ENCODE peak calls at places on chromosomes 16 and 17, in ten cellular contexts. P is uterus, A is pancreas, K is GM20000, T is H9, E is GM13977, Y is heart right ventricle, U is HFFc6, D is SK-N-SH, X is omental fat pad. J is an unnamed sample.

GRCh38 chr16:7057458-7057857 is 275.2 kb upstream of the RBFOX1 start:
- DNase-seq in P (no peak), A (no peak), K (no peak), T (no peak), E (no peak), Y (no peak), U (no peak), D (no peak), X (no peak), J (no peak)

GRCh38 chr16:19859603-19860002 is 25.0 kb downstream of the GPRC5B start:
- DNase-seq in P (no peak), A (no peak), K (no peak), T (no peak), E (no peak), Y (no peak), U (no peak), D (no peak), X (no peak), J (no peak)

GRCh38 chr16:30893082-30893743 is 664 bp downstream of the BCL7C start:
- DNase-seq in P (no peak), A (peak), K (no peak), T (no peak), E (peak), Y (no peak), U (no peak), D (peak), X (no peak), J (peak)

GRCh38 chr16:3256146-3256875 is at the start of gene MEFV:
- DNase-seq in P (no peak), A (no peak), K (no peak), T (no peak), E (no peak), Y (no peak), U (no peak), D (no peak), X (no peak), J (no peak)

GRCh38 chr16:11098601-11099377 is 154.4 kb downstream of the CLEC16A start:
- DNase-seq in P (no peak), A (no peak), K (no peak), T (no peak), E (no peak), Y (no peak), U (no peak), D (no peak), X (no peak), J (no peak)

GRCh38 chr16:31120129-31120528 is 2.7 kb downstream of the KAT8 start:
- DNase-seq in P (no peak), A (peak), K (no peak), T (no peak), E (no peak), Y (no peak), U (no peak), D (no peak), X (no peak), J (no peak)

GRCh38 chr16:55029509-55029908 is 98.8 kb downstream of the IRX5 start:
- DNase-seq in P (no peak), A (no peak), K (no peak), T (no peak), E (no peak), Y (no peak), U (no peak), D (no peak), X (no peak), J (no peak)

GRCh38 chr17:66379539-66379938 is 77.1 kb downstream of the PRKCA start:
- DNase-seq in P (no peak), A (no peak), K (no peak), T (no peak), E (no peak), Y (no peak), U (no peak), D (no peak), X (no peak), J (no peak)

GRCh38 chr17:10757067-10757466 is 27.2 kb upstream of the TMEM220 start:
- DNase-seq in P (no peak), A (peak), K (no peak), T (no peak), E (no peak), Y (no peak), U (no peak), D (peak), X (no peak), J (no peak)

GRCh38 chr16:58506241-58507194 is 6.6 kb downstream of the NDRG4 start:
- DNase-seq in P (no peak), A (no peak), K (no peak), T (peak), E (no peak), Y (no peak), U (no peak), D (peak), X (no peak), J (peak)

DNA sequence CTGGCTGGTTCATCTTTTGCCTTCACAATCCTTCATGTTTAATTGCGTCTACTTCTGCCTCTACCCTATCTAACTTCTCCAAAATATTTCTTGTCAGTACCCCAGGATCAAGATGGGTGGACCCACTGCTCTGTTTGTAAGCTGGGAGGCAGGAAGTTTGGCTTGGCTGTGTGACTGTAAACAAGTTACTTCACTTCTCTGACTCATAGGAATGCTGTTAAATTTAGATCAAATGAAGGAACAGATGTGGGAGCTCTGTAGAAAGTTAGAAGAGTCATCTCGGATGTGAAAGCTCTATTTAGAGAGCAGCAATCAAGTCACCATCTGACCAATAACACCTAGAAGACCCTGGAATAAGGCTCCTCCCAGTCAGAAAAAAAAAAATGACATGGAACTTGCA is 55.2 kb upstream of the MRTFB start:
- DNase-seq in P (peak), A (no peak), K (no peak), T (no peak), E (no peak), Y (no peak), U (peak), D (no peak), X (no peak), J (no peak)
- TF ChIP-seq CTCF in P (no peak), A (no peak), K (no peak), T (no peak), E (no peak), Y (no peak), U (peak), D (no peak), X (no peak), J (no peak)

GRCh38 chr16:51374346-51374745 is 223.3 kb upstream of the SALL1 start:
- DNase-seq in P (no peak), A (no peak), K (no peak), T (no peak), E (no peak), Y (no peak), U (peak), D (no peak), X (no peak), J (no peak)
- TF ChIP-seq CTCF in P (no peak), A (no peak), K (no peak), T (no peak), E (no peak), Y (no peak), U (peak), D (no peak), X (no peak), J (no peak)

GRCh38 chr17:76697702-76698465 is 12.9 kb downstream of the MXRA7 start:
- DNase-seq in P (no peak), A (no peak), K (no peak), T (no peak), E (no peak), Y (no peak), U (no peak), D (peak), X (no peak), J (no peak)

GRCh38 chr17:76696763-76697701 is 13.7 kb downstream of the MXRA7 start:
- DNase-seq in P (no peak), A (no peak), K (peak), T (no peak), E (peak), Y (peak), U (no peak), D (no peak), X (no peak), J (no peak)

GRCh38 chr17:76691379-76692191 is 19.2 kb downstream of the MXRA7 start:
- DNase-seq in P (no peak), A (no peak), K (no peak), T (no peak), E (no peak), Y (no peak), U (no peak), D (no peak), X (no peak), J (no peak)

GRCh38 chr17:76690596-76691280 is 20.0 kb downstream of the MXRA7 start:
- DNase-seq in P (no peak), A (no peak), K (no peak), T (no peak), E (no peak), Y (no peak), U (no peak), D (no peak), X (no peak), J (no peak)

GRCh38 chr17:76695059-76695892 is 15.5 kb downstream of the MXRA7 start:
- DNase-seq in P (no peak), A (no peak), K (no peak), T (no peak), E (no peak), Y (no peak), U (no peak), D (no peak), X (no peak), J (no peak)
- TF ChIP-seq CTCF in P (no peak), A (no peak), K (no peak), T (no peak), E (no peak), Y (no peak), U (no peak), D (no peak), X (no peak), J (no peak)

GRCh38 chr16:53549970-53550406 is 47.0 kb upstream of the AKTIP start:
- DNase-seq in P (peak), A (peak), K (peak), T (peak), E (peak), Y (peak), U (peak), D (peak), X (peak), J (peak)

GRCh38 chr16:53545433-53545832 is 42.4 kb upstream of the AKTIP start:
- DNase-seq in P (no peak), A (no peak), K (no peak), T (no peak), E (no peak), Y (no peak), U (no peak), D (no peak), X (no peak), J (peak)

GRCh38 chr16:53542283-53542682 is 39.3 kb upstream of the AKTIP start:
- DNase-seq in P (no peak), A (no peak), K (no peak), T (peak), E (no peak), Y (no peak), U (no peak), D (no peak), X (no peak), J (no peak)

GRCh38 chr16:53541326-53541725 is 38.3 kb upstream of the AKTIP start:
- DNase-seq in P (no peak), A (no peak), K (no peak), T (no peak), E (no peak), Y (no peak), U (no peak), D (no peak), X (no peak), J (no peak)

DNA sequence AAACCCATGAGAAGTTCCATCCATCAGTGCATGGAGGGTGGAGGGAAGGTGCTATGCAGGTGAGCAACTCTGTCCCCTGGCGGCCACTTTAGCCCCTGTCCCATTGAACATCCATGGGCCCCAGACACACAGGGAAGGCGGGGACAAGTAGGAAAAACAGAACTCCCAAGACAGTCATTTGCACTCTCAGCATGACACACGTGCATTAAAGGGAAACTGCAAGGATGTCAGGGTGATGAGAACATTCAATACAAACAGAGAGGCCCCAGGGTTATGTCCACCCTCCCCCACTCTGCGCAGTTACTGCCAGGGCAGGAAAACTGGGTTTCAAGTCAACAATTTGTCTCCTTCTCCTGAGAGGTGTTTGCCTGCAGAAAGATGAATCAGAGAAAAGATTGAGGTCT is 44.0 kb upstream of the AKTIP start:
- DNase-seq in P (no peak), A (no peak), K (no peak), T (peak), E (no peak), Y (no peak), U (no peak), D (no peak), X (no peak), J (no peak)
- TF ChIP-seq CTCF in P (no peak), A (no peak), K (peak), T (peak), E (peak), Y (no peak), U (peak), D (peak), X (no peak), J (no peak)

GRCh38 chr16:67399749-67400704 is 6.7 kb upstream of the TPPP3 start:
- DNase-seq in P (no peak), A (no peak), K (peak), T (no peak), E (no peak), Y (no peak), U (no peak), D (peak), X (no peak), J (no peak)
- TF ChIP-seq CTCF in P (no peak), A (no peak), K (no peak), T (peak), E (no peak), Y (no peak), U (peak), D (no peak), X (no peak), J (peak)

DNA sequence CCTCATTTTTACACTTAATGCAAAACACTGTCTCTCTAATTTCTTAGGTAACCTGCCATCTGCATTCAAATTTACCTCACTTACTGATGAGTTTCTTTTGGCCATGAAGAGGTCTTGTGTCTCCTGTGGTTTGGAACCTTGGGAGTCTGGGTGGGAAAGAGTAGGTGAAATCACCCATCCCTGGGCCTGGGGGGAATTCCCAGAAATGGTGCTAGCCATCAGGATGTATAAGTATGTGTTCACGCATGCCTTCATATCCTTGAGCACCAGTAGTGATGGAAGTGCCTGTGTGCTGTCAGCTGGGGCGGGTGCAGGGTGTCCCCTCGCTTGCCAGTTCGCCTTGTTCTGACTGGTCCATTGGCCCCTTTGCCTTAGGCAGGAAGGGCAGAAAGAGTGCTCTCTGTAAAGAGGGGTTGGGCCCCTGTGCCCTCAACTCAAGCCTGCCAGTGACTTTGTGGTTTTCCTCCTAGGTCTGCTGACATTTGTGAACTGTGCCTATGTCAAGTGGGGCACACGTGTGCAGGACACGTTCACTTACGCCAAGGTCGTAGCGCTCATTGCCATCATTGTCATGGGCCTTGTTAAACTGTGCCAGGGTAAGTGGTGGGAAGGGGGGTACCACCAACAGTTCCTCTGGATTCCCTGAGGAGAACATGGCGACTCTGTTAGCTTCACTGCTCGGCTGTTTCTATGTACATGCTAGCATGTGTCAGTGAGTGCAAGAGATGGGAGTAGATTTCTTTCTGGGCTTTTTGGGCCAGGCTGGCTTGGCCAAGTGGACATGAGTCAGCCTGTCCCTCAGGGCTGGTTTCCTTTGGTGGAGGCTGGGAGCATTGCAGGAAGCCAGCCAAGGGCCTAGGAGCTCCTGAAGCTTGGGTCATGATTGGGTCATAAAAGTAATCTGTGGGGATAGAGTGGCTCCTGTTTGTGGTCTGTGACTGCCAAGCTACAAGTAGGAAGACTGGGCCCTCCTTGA is 23.2 kb downstream of the SLC7A6OS start:
- DNase-seq in P (peak), A (no peak), K (no peak), T (no peak), E (no peak), Y (peak), U (peak), D (no peak), X (no peak), J (peak)
- TF ChIP-seq CTCF in P (no peak), A (no peak), K (no peak), T (no peak), E (no peak), Y (no peak), U (no peak), D (no peak), X (no peak), J (no peak)

GRCh38 chr16:66204761-66205160 is 161.7 kb upstream of the CDH5 start:
- DNase-seq in P (no peak), A (no peak), K (no peak), T (no peak), E (no peak), Y (no peak), U (no peak), D (no peak), X (no peak), J (no peak)
- TF ChIP-seq CTCF in P (no peak), A (no peak), K (no peak), T (no peak), E (no peak), Y (no peak), U (no peak), D (no peak), X (no peak), J (no peak)

GRCh38 chr16:8893426-8893825 is 11.3 kb downstream of the LITAFD start:
- DNase-seq in P (no peak), A (no peak), K (no peak), T (no peak), E (no peak), Y (no peak), U (no peak), D (no peak), X (no peak), J (no peak)
- TF ChIP-seq CTCF in P (no peak), A (no peak), K (no peak), T (no peak), E (no peak), Y (no peak), U (peak), D (no peak), X (no peak), J (no peak)

GRCh38 chr17:17934214-17934613 is 38.0 kb downstream of the TOM1L2 start:
- DNase-seq in P (no peak), A (no peak), K (no peak), T (no peak), E (no peak), Y (no peak), U (no peak), D (no peak), X (no peak), J (no peak)

GRCh38 chr17:17937450-17937849 is 34.8 kb downstream of the TOM1L2 start:
- DNase-seq in P (no peak), A (no peak), K (no peak), T (no peak), E (no peak), Y (no peak), U (no peak), D (no peak), X (no peak), J (no peak)

GRCh38 chr17:17933775-17934174 is 38.4 kb downstream of the TOM1L2 start:
- DNase-seq in P (no peak), A (no peak), K (no peak), T (no peak), E (no peak), Y (no peak), U (peak), D (no peak), X (no peak), J (no peak)

GRCh38 chr17:17935321-17936271 is 36.6 kb downstream of the TOM1L2 start:
- DNase-seq in P (no peak), A (no peak), K (no peak), T (no peak), E (no peak), Y (no peak), U (peak), D (no peak), X (peak), J (no peak)

DNA sequence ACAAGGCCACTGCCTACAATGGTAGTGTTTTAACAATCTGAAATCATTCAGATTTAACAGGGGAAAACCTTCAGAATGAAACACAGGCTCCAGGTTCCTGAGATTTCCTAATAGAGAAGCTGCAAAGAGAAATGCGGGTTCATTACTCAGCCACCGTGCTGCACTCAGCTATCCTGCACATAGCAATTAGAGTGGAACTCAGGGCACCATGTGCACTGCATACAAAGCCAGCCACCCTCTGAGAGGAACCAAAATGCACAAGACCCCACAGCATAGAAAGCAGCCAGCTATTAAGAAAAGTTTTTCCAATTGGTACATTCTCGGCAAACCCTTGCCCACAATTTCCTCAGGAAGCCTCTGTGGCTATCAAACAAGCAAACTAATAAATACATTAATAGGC is 37.4 kb downstream of the TOM1L2 start:
- DNase-seq in P (no peak), A (no peak), K (no peak), T (no peak), E (no peak), Y (no peak), U (no peak), D (no peak), X (no peak), J (no peak)
- TF ChIP-seq CTCF in P (no peak), A (no peak), K (no peak), T (no peak), E (no peak), Y (no peak), U (no peak), D (no peak), X (no peak), J (no peak)

DNA sequence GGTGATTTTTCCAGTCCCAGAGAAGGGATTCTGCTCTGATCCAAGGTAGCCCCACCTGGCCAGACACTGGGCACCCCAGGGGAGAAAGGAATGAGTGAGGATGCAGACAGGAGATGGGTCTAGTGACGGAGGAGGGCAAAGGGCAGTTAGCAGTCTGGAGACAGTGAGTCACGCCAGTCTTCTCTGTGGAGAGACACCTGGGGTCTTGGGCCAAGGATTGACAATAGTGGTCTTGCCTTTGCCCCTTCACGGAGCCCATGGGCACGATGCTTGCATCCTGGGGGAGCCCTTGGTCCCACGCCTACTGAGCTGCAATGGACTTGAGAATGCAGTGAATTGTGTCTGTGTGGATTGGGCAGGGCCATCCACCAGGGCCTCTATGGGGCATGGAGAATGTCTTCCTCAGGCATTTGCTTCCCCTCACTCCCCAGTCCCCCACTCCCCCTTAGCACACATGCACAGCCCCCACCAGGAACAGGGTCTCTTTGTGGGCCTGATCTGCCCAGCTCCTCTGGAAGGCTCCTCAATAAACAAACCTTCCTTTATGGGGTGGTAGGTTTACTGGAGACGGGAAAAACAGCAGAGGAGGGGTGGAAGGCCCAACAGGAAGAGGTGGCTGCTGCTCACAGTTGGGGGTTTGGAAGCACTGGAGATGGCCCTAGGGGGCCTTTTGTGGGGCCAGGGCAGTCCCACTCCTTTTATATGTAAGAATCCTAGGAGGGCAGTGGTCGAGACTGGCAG is 1.4 kb downstream of the CHAD start:
- DNase-seq in P (no peak), A (peak), K (no peak), T (no peak), E (no peak), Y (no peak), U (no peak), D (no peak), X (no peak), J (no peak)
- TF ChIP-seq CTCF in P (no peak), A (no peak), K (no peak), T (no peak), E (no peak), Y (no peak), U (no peak), D (no peak), X (no peak), J (no peak)

J was measured in activated CD8-positive, alpha-beta T cell treated with anti-CD3 and anti-CD28 coated beads for 36 hours.